ENCODE peak calls at places on chromosome 16, in nine cellular contexts. P, M, S, U, Y, J, Z, K and I are unnamed samples. For H3K36me3, the result is how much of the 10 kb centered on the place peaks cover.

GRCh38 chr16:593406-593805 is 3.5 kb downstream of the RAB40C start:
- DNase-seq in J (no peak), P (no peak), S (no peak), Y (no peak), Z (peak), K (no peak), U (no peak), M (no peak), I (no peak)

GRCh38 chr16:21060027-21060510 is 90.6 kb downstream of the DNAH3 start:
- DNase-seq in Y (no peak), Z (no peak), S (no peak), U (no peak), J (no peak), M (no peak), P (no peak), K (no peak), I (no peak)

GRCh38 chr16:55543470-55543869 is 23.0 kb upstream of the CAPNS2 start:
- DNase-seq in K (no peak), P (no peak), J (peak), M (peak), Y (peak), S (no peak), U (peak), Z (no peak), I (peak)

GRCh38 chr16:48003226-48003907 is 152.4 kb downstream of the ABCC12 start:
- DNase-seq in M (no peak), S (no peak), J (peak), U (no peak), Y (peak), K (no peak), P (no peak), Z (no peak), I (peak)

GRCh38 chr16:55242667-55243066 is 81.3 kb upstream of the IRX6 start:
- DNase-seq in Z (no peak), S (no peak), J (peak), Y (peak), P (no peak), K (no peak), U (no peak), M (no peak), I (no peak)

GRCh38 chr16:3519581-3519980 is 18.8 kb downstream of the CLUAP1 start:
- DNase-seq in Y (no peak), P (no peak), M (peak), Z (no peak), K (no peak), S (no peak), J (no peak), U (peak), I (no peak)

GRCh38 chr16:13150181-13150885 is 248.9 kb downstream of the SHISA9 start:
- DNase-seq in J (no peak), P (no peak), M (no peak), U (no peak), S (no peak), K (no peak), Y (no peak), Z (no peak), I (no peak)

GRCh38 chr16:4664538-4665418 is 28.6 kb upstream of the NUDT16L1 start:
- DNase-seq in J (no peak), P (no peak), Z (peak), U (no peak), Y (no peak), K (no peak), M (no peak), S (no peak), I (no peak)

GRCh38 chr16:68972720-68973119 is 129.4 kb downstream of the TANGO6 start:
- DNase-seq in J (peak), S (no peak), M (peak), U (peak), P (no peak), Z (no peak), Y (peak), K (peak), I (peak)

GRCh38 chr16:83701494-83701893 is 106.3 kb upstream of the HSBP1 start:
- DNase-seq in J (peak), P (peak), Z (no peak), M (peak), K (peak), S (no peak), Y (peak), U (peak), I (peak)

GRCh38 chr16:14667347-14668266 is 26.5 kb downstream of the PLA2G10 start:
- DNase-seq in U (no peak), S (no peak), Z (peak), J (no peak), Y (no peak), P (no peak), M (no peak), K (no peak), I (no peak)

GRCh38 chr16:79768594-79768993 is 168.1 kb upstream of the MAF start:
- DNase-seq in U (no peak), K (no peak), M (peak), Z (peak), J (no peak), P (no peak), Y (peak), S (no peak), I (no peak)

GRCh38 chr16:30030841-30031413 is at the start of gene TLCD3B:
- DNase-seq in Y (peak), Z (no peak), M (peak), S (no peak), P (no peak), K (no peak), J (peak), U (no peak), I (peak)

GRCh38 chr16:71542377-71542776 is 16.2 kb downstream of the CHST4 start:
- DNase-seq in J (peak), P (peak), M (peak), K (peak), U (peak), S (no peak), Z (peak), Y (peak), I (peak)

GRCh38 chr16:16158741-16159374 is 64.4 kb downstream of the ABCC6 start:
- DNase-seq in U (peak), J (no peak), K (no peak), Z (no peak), P (no peak), Y (no peak), S (no peak), M (peak), I (no peak)

GRCh38 chr16:84270071-84270470 is 24.6 kb upstream of the WFDC1 start:
- DNase-seq in Y (no peak), U (no peak), J (no peak), P (no peak), Z (no peak), S (no peak), M (no peak), K (no peak), I (no peak)

GRCh38 chr16:86306811-86307517 is 203.4 kb upstream of the FOXF1 start:
- DNase-seq in J (no peak), Z (no peak), Y (no peak), M (peak), U (peak), P (no peak), S (no peak), K (no peak), I (no peak)

GRCh38 chr16:47732122-47732805 is 271.1 kb downstream of the PHKB start:
- DNase-seq in J (peak), K (peak), M (peak), U (peak), S (no peak), P (no peak), Z (no peak), Y (no peak), I (no peak)

GRCh38 chr16:67961551-67961957 is 6.9 kb downstream of the SLC12A4 start:
- DNase-seq in P (peak), J (no peak), M (no peak), U (no peak), S (no peak), K (no peak), Y (no peak), Z (peak), I (no peak)

GRCh38 chr16:48862087-48862532 is 252.1 kb upstream of the N4BP1 start:
- DNase-seq in M (peak), U (peak), S (no peak), Y (peak), P (no peak), Z (peak), K (no peak), J (peak), I (peak)

GRCh38 chr16:83420206-83420760 is 387.5 kb upstream of the HSBP1 start:
- DNase-seq in S (no peak), J (peak), Y (peak), U (peak), Z (no peak), M (peak), K (peak), P (no peak), I (peak)

GRCh38 chr16:86379505-86379846 is 130.9 kb upstream of the FOXF1 start:
- DNase-seq in S (no peak), P (no peak), Z (no peak), Y (no peak), J (no peak), K (no peak), U (peak), M (peak), I (no peak)

GRCh38 chr16:72992142-72992601 is 55.8 kb downstream of the ZFHX3 start:
- DNase-seq in U (peak), J (peak), Z (no peak), P (no peak), S (no peak), M (no peak), K (no peak), Y (peak), I (peak)

GRCh38 chr16:54407596-54407995 is 121.0 kb upstream of the IRX3 start:
- DNase-seq in Z (no peak), S (no peak), U (no peak), J (no peak), Y (no peak), M (peak), K (peak), P (no peak), I (no peak)

GRCh38 chr16:81873843-81874752 is 95.0 kb downstream of the PLCG2 start:
- DNase-seq in S (no peak), P (peak), U (peak), Y (peak), Z (peak), K (peak), J (peak), M (peak), I (peak)
- H3K4me3 ChIP-seq in S (no peak), P (no peak), U (no peak), Y (no peak), Z (no peak), K (no peak), J (peak), M (no peak), I (no peak)

DNA sequence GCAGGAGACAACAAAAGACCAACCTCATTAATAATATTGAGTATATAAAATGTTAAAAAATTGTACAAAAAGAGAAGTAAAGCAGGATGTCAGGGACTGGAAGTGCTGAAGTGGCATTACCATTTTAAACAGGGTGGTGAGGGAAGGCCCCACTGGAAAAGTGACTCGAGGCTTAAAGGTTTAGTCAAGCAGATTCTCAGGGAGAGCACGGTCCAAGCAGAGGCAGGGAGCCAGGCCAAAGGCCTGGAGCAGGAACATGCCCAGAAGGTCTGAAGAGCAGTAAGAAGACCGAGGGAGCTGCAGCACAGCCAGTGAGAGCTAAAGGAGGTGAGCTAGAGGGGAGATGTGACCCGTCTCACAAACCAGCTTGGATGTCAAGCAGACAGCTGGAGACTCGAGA is 7.6 kb downstream of the XPO6 start:
- DNase-seq in M (no peak), J (no peak), Y (no peak), U (no peak), K (no peak), P (no peak), Z (no peak), S (no peak), I (no peak)
- H3K36me3 ChIP-seq in M (under half), J (under half), Y (under half), U (half or more), K (half or more), P (half or more), Z (under half), S (under half), I (under half)

GRCh38 chr16:89936034-89936433 is 12.5 kb upstream of the DEF8 start:
- DNase-seq in S (no peak), K (no peak), M (no peak), J (no peak), P (no peak), Y (no peak), U (no peak), Z (no peak), I (no peak)

GRCh38 chr16:89931964-89932363 is 8.8 kb downstream of the TUBB3 start:
- DNase-seq in J (no peak), P (no peak), K (no peak), S (no peak), Z (no peak), U (no peak), Y (no peak), M (no peak), I (no peak)

GRCh38 chr16:89936981-89937380 is 11.6 kb upstream of the DEF8 start:
- DNase-seq in Z (no peak), S (no peak), M (no peak), Y (no peak), U (no peak), P (no peak), K (no peak), J (no peak), I (no peak)

GRCh38 chr16:89936508-89936907 is 12.0 kb upstream of the DEF8 start:
- DNase-seq in K (no peak), P (no peak), S (no peak), J (no peak), M (no peak), Z (no peak), U (no peak), Y (no peak), I (no peak)

GRCh38 chr16:89934611-89935553 is 11.7 kb downstream of the TUBB3 start:
- DNase-seq in P (no peak), K (no peak), S (no peak), Z (no peak), J (no peak), Y (no peak), M (no peak), U (no peak), I (no peak)
- H3K4me3 ChIP-seq in P (no peak), K (no peak), S (no peak), Z (no peak), J (no peak), Y (no peak), M (no peak), U (no peak), I (no peak)

GRCh38 chr16:66810391-66810790 is 9.0 kb upstream of the TERB1 start:
- DNase-seq in S (no peak), J (no peak), Z (no peak), Y (no peak), P (no peak), U (no peak), K (no peak), M (no peak), I (no peak)

GRCh38 chr16:66811043-66811442 is 9.7 kb upstream of the TERB1 start:
- DNase-seq in M (no peak), S (no peak), Z (no peak), Y (no peak), P (no peak), J (no peak), U (no peak), K (no peak), I (no peak)

GRCh38 chr16:66814734-66815133 is 13.3 kb upstream of the TERB1 start:
- DNase-seq in P (no peak), J (no peak), K (no peak), M (no peak), U (no peak), S (no peak), Y (no peak), Z (no peak), I (no peak)

DNA sequence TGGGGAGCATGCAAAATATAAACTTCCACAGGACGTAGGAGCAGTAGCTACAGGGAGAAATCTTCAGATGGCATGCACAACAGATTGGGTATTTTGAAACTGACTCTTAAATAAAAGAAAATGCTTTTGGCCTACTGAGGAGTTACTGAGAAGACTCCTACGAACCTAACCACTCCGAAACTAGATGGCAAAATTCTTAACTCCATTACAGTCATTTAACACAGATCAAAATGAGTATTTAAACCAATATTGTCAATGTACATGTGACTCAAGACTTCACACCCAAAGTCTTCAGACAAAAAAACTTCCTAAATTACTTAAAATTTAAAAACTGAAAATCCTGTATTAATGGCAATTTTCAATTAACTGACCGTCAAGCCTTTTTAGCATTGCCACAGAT is 8.4 kb upstream of the TERB1 start:
- DNase-seq in Z (no peak), P (no peak), S (no peak), J (no peak), U (no peak), K (no peak), Y (no peak), M (no peak), I (no peak)
- H3K36me3 ChIP-seq in Z (under half), P (half or more), S (half or more), J (half or more), U (half or more), K (under half), Y (under half), M (half or more), I (under half)

GRCh38 chr16:58217341-58217925 is 19.5 kb upstream of the CSNK2A2 start:
- DNase-seq in P (no peak), S (no peak), U (no peak), J (no peak), M (no peak), Z (no peak), Y (no peak), K (no peak), I (no peak)

GRCh38 chr16:58222532-58223316 is 24.8 kb upstream of the CSNK2A2 start:
- DNase-seq in Z (no peak), Y (no peak), J (no peak), M (peak), K (peak), U (peak), S (no peak), P (no peak), I (peak)

GRCh38 chr16:58218786-58219185 is 20.9 kb upstream of the CSNK2A2 start:
- DNase-seq in J (no peak), Z (no peak), P (no peak), S (no peak), Y (no peak), K (no peak), U (no peak), M (no peak), I (no peak)

GRCh38 chr16:58219432-58219831 is 21.5 kb upstream of the CSNK2A2 start:
- DNase-seq in S (no peak), Y (no peak), K (no peak), Z (no peak), M (no peak), U (no peak), J (no peak), P (no peak), I (no peak)
- H3K4me3 ChIP-seq in S (no peak), Y (no peak), K (no peak), Z (no peak), M (no peak), U (no peak), J (no peak), P (no peak), I (no peak)

DNA sequence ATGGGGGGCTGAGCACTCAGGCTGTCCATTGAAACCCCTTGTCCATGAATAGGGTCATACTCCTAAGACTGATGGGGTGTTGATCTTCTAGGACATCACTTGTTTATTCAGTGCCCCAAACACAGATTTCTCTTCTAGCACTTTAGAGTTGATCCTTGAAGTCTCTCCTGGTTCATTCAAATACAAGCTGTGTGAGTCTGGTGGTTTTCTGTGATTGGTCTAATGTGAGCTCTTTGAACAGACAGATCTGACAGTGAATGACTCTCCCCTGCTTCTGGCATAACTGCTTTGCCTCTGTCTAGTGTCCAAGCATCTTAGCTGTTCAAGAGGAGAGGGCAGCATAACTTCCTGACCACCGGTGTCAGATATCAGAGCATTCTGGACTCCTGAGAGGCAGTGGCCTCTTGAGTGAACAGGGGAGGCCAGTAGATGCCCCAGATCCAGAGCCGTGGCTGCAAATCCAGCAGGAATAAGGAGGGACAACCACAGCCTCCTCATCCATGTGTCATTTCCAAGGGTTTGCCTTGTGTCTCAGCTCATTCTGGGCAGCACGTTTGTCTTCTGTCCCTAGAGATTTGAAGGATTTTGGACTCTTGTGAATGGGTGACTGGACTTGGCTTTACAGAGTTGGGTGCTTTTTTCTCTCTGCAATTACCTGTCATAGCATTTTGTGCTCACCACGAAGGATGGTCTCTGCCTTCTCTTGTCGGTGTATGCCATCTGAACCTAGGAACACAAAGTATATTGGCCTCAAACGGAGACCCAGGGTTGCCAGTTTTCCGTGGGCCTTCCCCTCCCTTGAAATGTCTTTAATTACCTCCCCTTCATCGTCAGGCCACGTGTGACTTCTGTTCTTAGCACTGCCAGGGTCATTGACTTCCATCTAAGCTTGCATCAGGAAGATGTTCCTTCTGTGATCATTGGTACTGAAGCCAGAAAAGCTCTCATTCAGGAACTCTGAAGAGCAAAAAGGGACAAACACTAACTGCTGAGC is 13.9 kb upstream of the CLEC18C start:
- DNase-seq in Y (no peak), K (no peak), M (peak), U (no peak), S (no peak), J (no peak), Z (no peak), P (no peak), I (peak)
- H3K36me3 ChIP-seq in Y (under half), K (under half), M (under half), U (half or more), S (half or more), J (under half), Z (under half), P (half or more), I (under half)

GRCh38 chr16:66954097-66954659 is 6.9 kb upstream of the CES3 start:
- DNase-seq in Y (peak), U (peak), P (peak), S (peak), Z (peak), J (peak), M (peak), K (peak), I (peak)
- H3K4me3 ChIP-seq in Y (no peak), U (no peak), P (no peak), S (no peak), Z (no peak), J (no peak), M (no peak), K (no peak), I (no peak)